ENCODE peak calls at places on chromosomes 5 and 9, in eight cellular contexts. One of them, this sample, is unnamed.
A peak's percentile ranks its signal among the peaks of the same experiment; 100 is the strongest.

GRCh38 chr5:151183451-151184245 is 26.1 kb upstream of the ANXA6 start:
- DNase-seq in neuronal stem cell: no peak
- DNase-seq in tibial nerve: no peak
- DNase-seq in DND-41: no peak
- DNase-seq in CD4-positive, CD25-positive, alpha-beta regulatory T cell: no peak
- DNase-seq in ovary: no peak
- DNase-seq in spleen: no peak
- DNase-seq in CD4-positive, alpha-beta T cell: no peak
- DNase-seq in this sample: no peak

GRCh38 chr9:6907772-6908381 is 150.1 kb downstream of the KDM4C start:
- DNase-seq in neuronal stem cell: no peak
- DNase-seq in tibial nerve: no peak
- DNase-seq in DND-41: peak; percentile 8
- DNase-seq in CD4-positive, CD25-positive, alpha-beta regulatory T cell: no peak
- DNase-seq in ovary: no peak
- DNase-seq in spleen: no peak
- DNase-seq in CD4-positive, alpha-beta T cell: no peak
- DNase-seq in this sample: no peak

GRCh38 chr9:27535701-27536118 is 6.1 kb upstream of the MOB3B start:
- DNase-seq in neuronal stem cell: no peak
- DNase-seq in tibial nerve: no peak
- DNase-seq in DND-41: no peak
- DNase-seq in CD4-positive, CD25-positive, alpha-beta regulatory T cell: no peak
- DNase-seq in ovary: no peak
- DNase-seq in spleen: no peak
- DNase-seq in CD4-positive, alpha-beta T cell: no peak
- DNase-seq in this sample: no peak

GRCh38 chr5:125311743-125312142 is 565.3 kb upstream of the ZNF608 start:
- DNase-seq in neuronal stem cell: no peak
- DNase-seq in tibial nerve: no peak
- DNase-seq in DND-41: no peak
- DNase-seq in CD4-positive, CD25-positive, alpha-beta regulatory T cell: no peak
- DNase-seq in ovary: no peak
- DNase-seq in spleen: no peak
- DNase-seq in CD4-positive, alpha-beta T cell: no peak
- DNase-seq in this sample: no peak

GRCh38 chr9:27292646-27293045 is 4.3 kb downstream of the EQTN start:
- DNase-seq in neuronal stem cell: no peak
- DNase-seq in tibial nerve: peak; percentile 55
- DNase-seq in DND-41: no peak
- DNase-seq in CD4-positive, CD25-positive, alpha-beta regulatory T cell: no peak
- DNase-seq in ovary: no peak
- DNase-seq in spleen: no peak
- DNase-seq in CD4-positive, alpha-beta T cell: no peak
- DNase-seq in this sample: no peak

GRCh38 chr5:133824661-133825254 is 143.7 kb downstream of the C5orf15 start:
- DNase-seq in neuronal stem cell: no peak
- DNase-seq in tibial nerve: no peak
- DNase-seq in DND-41: no peak
- DNase-seq in CD4-positive, CD25-positive, alpha-beta regulatory T cell: no peak
- DNase-seq in ovary: no peak
- DNase-seq in spleen: no peak
- DNase-seq in CD4-positive, alpha-beta T cell: no peak
- DNase-seq in this sample: no peak

GRCh38 chr9:84793251-84793650 is 123.7 kb downstream of the NTRK2 start:
- DNase-seq in neuronal stem cell: no peak
- DNase-seq in tibial nerve: no peak
- DNase-seq in DND-41: no peak
- DNase-seq in CD4-positive, CD25-positive, alpha-beta regulatory T cell: no peak
- DNase-seq in ovary: no peak
- DNase-seq in spleen: no peak
- DNase-seq in CD4-positive, alpha-beta T cell: no peak
- DNase-seq in this sample: no peak

GRCh38 chr5:151757233-151758140 is 944 bp downstream of the ATOX1 start:
- DNase-seq in neuronal stem cell: no peak
- DNase-seq in tibial nerve: no peak
- DNase-seq in DND-41: peak; percentile 20
- DNase-seq in CD4-positive, CD25-positive, alpha-beta regulatory T cell: no peak
- DNase-seq in ovary: no peak
- DNase-seq in spleen: no peak
- DNase-seq in CD4-positive, alpha-beta T cell: no peak
- DNase-seq in this sample: no peak

DNA sequence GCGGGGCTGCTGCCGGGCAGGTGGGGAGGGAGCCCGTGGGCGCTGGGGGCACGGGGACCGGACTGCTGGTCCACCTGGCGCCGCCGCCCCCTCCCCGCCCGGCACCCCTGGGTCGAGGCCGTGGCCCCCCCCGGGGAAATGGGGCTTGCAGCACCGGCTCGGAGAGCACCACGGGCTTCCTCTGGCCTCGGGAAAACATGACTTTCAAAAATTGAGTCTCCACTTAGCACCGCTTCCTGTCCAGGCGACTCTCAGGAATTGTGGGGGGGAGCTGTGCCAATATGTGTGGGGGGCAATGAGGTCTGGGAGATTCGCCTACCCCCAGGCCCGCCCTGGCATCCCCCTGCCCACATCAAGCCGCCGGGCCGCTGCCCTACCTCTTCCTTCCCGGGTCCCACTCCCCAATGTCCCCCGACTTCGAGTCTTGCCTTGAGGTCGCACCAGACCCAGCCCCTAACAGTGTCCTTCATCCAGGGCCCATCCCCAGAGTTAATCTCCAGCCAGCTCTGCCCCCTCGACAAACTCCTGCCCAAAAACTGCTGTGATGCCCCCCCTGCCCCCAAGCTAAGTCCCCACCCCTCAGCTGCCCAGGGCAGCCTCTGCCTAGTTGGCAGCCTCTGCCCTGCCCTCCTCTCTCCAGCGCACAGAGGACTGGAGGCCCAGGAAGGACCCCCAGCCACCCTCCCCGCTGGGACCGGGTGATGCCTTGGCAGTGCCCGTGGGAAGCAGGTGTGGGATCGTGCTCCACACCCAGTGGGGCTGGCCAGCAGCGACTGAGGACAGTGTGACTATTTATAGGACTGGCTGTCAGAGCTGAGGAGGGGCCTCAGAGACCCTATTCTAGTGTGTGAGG is 3.9 kb downstream of the EGFL7 start:
- DNase-seq in neuronal stem cell: no peak
- DNase-seq in tibial nerve: no peak
- DNase-seq in DND-41: no peak
- DNase-seq in CD4-positive, CD25-positive, alpha-beta regulatory T cell: no peak
- DNase-seq in ovary: no peak
- DNase-seq in spleen: no peak
- DNase-seq in CD4-positive, alpha-beta T cell: no peak
- DNase-seq in this sample: no peak
- H3K27me3 ChIP-seq in neuronal stem cell: no peaks in the 10 kb centered on the region
- H3K27me3 ChIP-seq in tibial nerve: no peaks in the 10 kb centered on the region
- H3K27me3 ChIP-seq in DND-41: no peaks in the 10 kb centered on the region
- H3K27me3 ChIP-seq in CD4-positive, CD25-positive, alpha-beta regulatory T cell: no peaks in the 10 kb centered on the region
- H3K27me3 ChIP-seq in ovary: peaks cover 3% of the 10 kb centered on the region
- H3K27me3 ChIP-seq in spleen: peaks cover 40% of the 10 kb centered on the region
- H3K27me3 ChIP-seq in CD4-positive, alpha-beta T cell: peaks cover 45% of the 10 kb centered on the region
- H3K27me3 ChIP-seq in this sample: no peaks in the 10 kb centered on the region

GRCh38 chr5:1405539-1406530 is 39.4 kb downstream of the SLC6A3 start:
- DNase-seq in neuronal stem cell: no peak
- DNase-seq in tibial nerve: no peak
- DNase-seq in DND-41: no peak
- DNase-seq in CD4-positive, CD25-positive, alpha-beta regulatory T cell: no peak
- DNase-seq in ovary: no peak
- DNase-seq in spleen: peak; percentile 66
- DNase-seq in CD4-positive, alpha-beta T cell: no peak
- DNase-seq in this sample: no peak
- H3K27me3 ChIP-seq in neuronal stem cell: peaks cover 1% of the 10 kb centered on the region
- H3K27me3 ChIP-seq in tibial nerve: no peaks in the 10 kb centered on the region
- H3K27me3 ChIP-seq in DND-41: no peaks in the 10 kb centered on the region
- H3K27me3 ChIP-seq in CD4-positive, CD25-positive, alpha-beta regulatory T cell: no peaks in the 10 kb centered on the region
- H3K27me3 ChIP-seq in ovary: no peaks in the 10 kb centered on the region
- H3K27me3 ChIP-seq in spleen: peaks cover 20% of the 10 kb centered on the region
- H3K27me3 ChIP-seq in CD4-positive, alpha-beta T cell: peaks cover 4% of the 10 kb centered on the region
- H3K27me3 ChIP-seq in this sample: no peaks in the 10 kb centered on the region

GRCh38 chr9:132042324-132042723 is 37.3 kb downstream of the MED27 start:
- DNase-seq in neuronal stem cell: no peak
- DNase-seq in tibial nerve: no peak
- DNase-seq in DND-41: no peak
- DNase-seq in CD4-positive, CD25-positive, alpha-beta regulatory T cell: no peak
- DNase-seq in ovary: no peak
- DNase-seq in spleen: no peak
- DNase-seq in CD4-positive, alpha-beta T cell: no peak
- DNase-seq in this sample: no peak

GRCh38 chr9:132043708-132044107 is 36.0 kb downstream of the MED27 start:
- DNase-seq in neuronal stem cell: no peak
- DNase-seq in tibial nerve: no peak
- DNase-seq in DND-41: no peak
- DNase-seq in CD4-positive, CD25-positive, alpha-beta regulatory T cell: no peak
- DNase-seq in ovary: no peak
- DNase-seq in spleen: no peak
- DNase-seq in CD4-positive, alpha-beta T cell: no peak
- DNase-seq in this sample: no peak

GRCh38 chr9:132040808-132041207 is 38.9 kb downstream of the MED27 start:
- DNase-seq in neuronal stem cell: no peak
- DNase-seq in tibial nerve: no peak
- DNase-seq in DND-41: no peak
- DNase-seq in CD4-positive, CD25-positive, alpha-beta regulatory T cell: no peak
- DNase-seq in ovary: no peak
- DNase-seq in spleen: no peak
- DNase-seq in CD4-positive, alpha-beta T cell: no peak
- DNase-seq in this sample: no peak

GRCh38 chr9:132044176-132044880 is 35.3 kb downstream of the MED27 start:
- DNase-seq in neuronal stem cell: no peak
- DNase-seq in tibial nerve: no peak
- DNase-seq in DND-41: no peak
- DNase-seq in CD4-positive, CD25-positive, alpha-beta regulatory T cell: no peak
- DNase-seq in ovary: no peak
- DNase-seq in spleen: no peak
- DNase-seq in CD4-positive, alpha-beta T cell: no peak
- DNase-seq in this sample: no peak

GRCh38 chr9:132041825-132042224 is 37.8 kb downstream of the MED27 start:
- DNase-seq in neuronal stem cell: no peak
- DNase-seq in tibial nerve: no peak
- DNase-seq in DND-41: no peak
- DNase-seq in CD4-positive, CD25-positive, alpha-beta regulatory T cell: no peak
- DNase-seq in ovary: no peak
- DNase-seq in spleen: no peak
- DNase-seq in CD4-positive, alpha-beta T cell: no peak
- DNase-seq in this sample: no peak
- H3K27me3 ChIP-seq in neuronal stem cell: no peaks in the 10 kb centered on the region
- H3K27me3 ChIP-seq in tibial nerve: no peaks in the 10 kb centered on the region
- H3K27me3 ChIP-seq in DND-41: no peaks in the 10 kb centered on the region
- H3K27me3 ChIP-seq in CD4-positive, CD25-positive, alpha-beta regulatory T cell: no peaks in the 10 kb centered on the region
- H3K27me3 ChIP-seq in ovary: no peaks in the 10 kb centered on the region
- H3K27me3 ChIP-seq in spleen: no peaks in the 10 kb centered on the region
- H3K27me3 ChIP-seq in CD4-positive, alpha-beta T cell: no peaks in the 10 kb centered on the region
- H3K27me3 ChIP-seq in this sample: no peaks in the 10 kb centered on the region

GRCh38 chr5:33891731-33892418 is at the start of gene ADAMTS12:
- DNase-seq in neuronal stem cell: peak; percentile 71
- DNase-seq in tibial nerve: no peak
- DNase-seq in DND-41: no peak
- DNase-seq in CD4-positive, CD25-positive, alpha-beta regulatory T cell: no peak
- DNase-seq in ovary: peak; percentile 52
- DNase-seq in spleen: no peak
- DNase-seq in CD4-positive, alpha-beta T cell: no peak
- DNase-seq in this sample: no peak
- H3K27me3 ChIP-seq in neuronal stem cell: no peaks in the 10 kb centered on the region
- H3K27me3 ChIP-seq in tibial nerve: no peaks in the 10 kb centered on the region
- H3K27me3 ChIP-seq in DND-41: no peaks in the 10 kb centered on the region
- H3K27me3 ChIP-seq in CD4-positive, CD25-positive, alpha-beta regulatory T cell: peaks cover 38% of the 10 kb centered on the region
- H3K27me3 ChIP-seq in ovary: no peaks in the 10 kb centered on the region
- H3K27me3 ChIP-seq in spleen: peaks cover 12% of the 10 kb centered on the region
- H3K27me3 ChIP-seq in CD4-positive, alpha-beta T cell: peaks cover 53% of the 10 kb centered on the region
- H3K27me3 ChIP-seq in this sample: no peaks in the 10 kb centered on the region

GRCh38 chr9:37784291-37784639 is 599 bp downstream of the EXOSC3 start:
- DNase-seq in neuronal stem cell: no peak
- DNase-seq in tibial nerve: no peak
- DNase-seq in DND-41: no peak
- DNase-seq in CD4-positive, CD25-positive, alpha-beta regulatory T cell: no peak
- DNase-seq in ovary: no peak
- DNase-seq in spleen: no peak
- DNase-seq in CD4-positive, alpha-beta T cell: no peak
- DNase-seq in this sample: no peak
- H3K27me3 ChIP-seq in neuronal stem cell: no peaks in the 10 kb centered on the region
- H3K27me3 ChIP-seq in tibial nerve: no peaks in the 10 kb centered on the region
- H3K27me3 ChIP-seq in DND-41: no peaks in the 10 kb centered on the region
- H3K27me3 ChIP-seq in CD4-positive, CD25-positive, alpha-beta regulatory T cell: no peaks in the 10 kb centered on the region
- H3K27me3 ChIP-seq in ovary: no peaks in the 10 kb centered on the region
- H3K27me3 ChIP-seq in spleen: no peaks in the 10 kb centered on the region
- H3K27me3 ChIP-seq in CD4-positive, alpha-beta T cell: no peaks in the 10 kb centered on the region
- H3K27me3 ChIP-seq in this sample: peaks cover 3% of the 10 kb centered on the region

DNA sequence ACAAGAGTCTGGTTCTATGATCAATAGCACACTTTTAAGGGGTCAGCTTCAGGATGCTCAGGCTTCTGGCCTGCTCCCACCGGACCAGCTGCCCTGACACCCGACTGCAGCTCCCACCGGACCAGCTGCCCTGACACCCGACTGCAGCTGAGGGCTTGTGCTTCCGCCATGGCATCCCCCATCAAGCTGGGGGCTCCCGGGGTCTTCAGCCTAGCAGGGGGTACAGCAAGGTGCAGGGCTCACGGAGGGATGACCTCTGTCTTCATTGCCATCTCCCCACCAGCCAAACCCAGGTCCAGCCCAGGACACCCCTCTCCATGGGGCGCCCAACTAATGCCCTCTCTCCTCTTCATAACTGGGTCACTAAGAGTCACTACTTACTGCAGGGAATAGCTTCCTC is 1.9 kb downstream of the FLT4 start:
- DNase-seq in neuronal stem cell: no peak
- DNase-seq in tibial nerve: no peak
- DNase-seq in DND-41: no peak
- DNase-seq in CD4-positive, CD25-positive, alpha-beta regulatory T cell: no peak
- DNase-seq in ovary: no peak
- DNase-seq in spleen: no peak
- DNase-seq in CD4-positive, alpha-beta T cell: no peak
- DNase-seq in this sample: no peak
- H3K27me3 ChIP-seq in neuronal stem cell: peaks cover 38% of the 10 kb centered on the region
- H3K27me3 ChIP-seq in tibial nerve: no peaks in the 10 kb centered on the region
- H3K27me3 ChIP-seq in DND-41: peaks cover 46% of the 10 kb centered on the region
- H3K27me3 ChIP-seq in CD4-positive, CD25-positive, alpha-beta regulatory T cell: no peaks in the 10 kb centered on the region
- H3K27me3 ChIP-seq in ovary: no peaks in the 10 kb centered on the region
- H3K27me3 ChIP-seq in spleen: peaks cover 28% of the 10 kb centered on the region
- H3K27me3 ChIP-seq in CD4-positive, alpha-beta T cell: peaks cover 10% of the 10 kb centered on the region
- H3K27me3 ChIP-seq in this sample: no peaks in the 10 kb centered on the region

DNA sequence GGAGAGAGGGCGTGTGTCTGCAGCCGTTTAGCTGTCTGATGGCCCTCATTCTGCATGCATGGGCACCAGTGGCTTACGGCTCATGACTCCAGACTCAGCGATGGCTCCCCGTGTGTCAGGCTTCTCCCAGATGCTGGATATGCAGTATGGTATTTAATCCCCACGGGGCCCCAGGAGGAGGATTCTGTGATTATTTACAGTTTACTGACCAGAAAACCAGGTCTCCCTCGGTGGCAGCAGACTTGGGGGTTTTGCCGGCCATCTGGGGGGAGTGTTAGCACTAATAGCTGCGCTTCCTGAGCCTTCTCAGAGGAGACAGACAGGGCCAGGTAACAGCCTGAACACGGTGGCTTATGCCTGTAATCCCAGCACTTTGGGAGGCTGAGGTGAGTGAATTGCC is 4.3 kb downstream of the PRDM12 start:
- DNase-seq in neuronal stem cell: no peak
- DNase-seq in tibial nerve: no peak
- DNase-seq in DND-41: no peak
- DNase-seq in CD4-positive, CD25-positive, alpha-beta regulatory T cell: no peak
- DNase-seq in ovary: no peak
- DNase-seq in spleen: no peak
- DNase-seq in CD4-positive, alpha-beta T cell: no peak
- DNase-seq in this sample: no peak
- H3K27me3 ChIP-seq in neuronal stem cell: peaks cover 56% of the 10 kb centered on the region
- H3K27me3 ChIP-seq in tibial nerve: peaks cover 3% of the 10 kb centered on the region
- H3K27me3 ChIP-seq in DND-41: no peaks in the 10 kb centered on the region
- H3K27me3 ChIP-seq in CD4-positive, CD25-positive, alpha-beta regulatory T cell: peaks cover 12% of the 10 kb centered on the region
- H3K27me3 ChIP-seq in ovary: peaks cover 5% of the 10 kb centered on the region
- H3K27me3 ChIP-seq in spleen: peaks cover 42% of the 10 kb centered on the region
- H3K27me3 ChIP-seq in CD4-positive, alpha-beta T cell: peaks cover 43% of the 10 kb centered on the region
- H3K27me3 ChIP-seq in this sample: peaks cover 59% of the 10 kb centered on the region

This sample was measured in esophagus squamous epithelium.